ENCODE peak calls at places on chromosomes 1 and 21, in eight cellular contexts. P, L, J, X, G, C, Q and W are unnamed samples.

GRCh38 chr1:213122514-213122929 is 71.5 kb downstream of the RPS6KC1 start:
- DNase-seq in X (no peak), C (no peak), P (peak), G (peak), Q (no peak), J (peak), L (no peak), W (peak)

GRCh38 chr21:36111238-36111637 is 23.6 kb upstream of the CBR3 start:
- DNase-seq in X (no peak), C (no peak), P (no peak), Q (no peak), J (no peak), G (no peak), L (no peak), W (no peak)

GRCh38 chr1:113684153-113684541 is 75.1 kb downstream of the PHTF1 start:
- DNase-seq in C (no peak), G (no peak), L (no peak), P (peak), X (no peak), Q (no peak), J (peak), W (no peak)

GRCh38 chr1:147620543-147620942 is 49.8 kb downstream of the ACP6 start:
- DNase-seq in P (no peak), G (no peak), J (no peak), C (no peak), X (no peak), L (no peak), Q (no peak), W (no peak)

GRCh38 chr1:14598498-14599172 is at the start of gene KAZN:
- DNase-seq in C (no peak), G (no peak), J (peak), L (no peak), P (no peak), X (peak), Q (no peak), W (no peak)

GRCh38 chr1:154760469-154760933 is 109.6 kb downstream of the KCNN3 start:
- DNase-seq in J (peak), P (no peak), C (peak), G (peak), L (peak), Q (peak), X (peak), W (peak)

GRCh38 chr1:203744008-203744972 is 20.7 kb upstream of the LAX1 start:
- DNase-seq in X (no peak), Q (no peak), J (peak), L (no peak), G (peak), C (no peak), P (no peak), W (peak)

GRCh38 chr1:147756336-147756735 is 4.1 kb downstream of the GJA5 start:
- DNase-seq in Q (no peak), P (no peak), L (no peak), J (no peak), X (no peak), C (no peak), G (peak), W (no peak)

GRCh38 chr1:91872560-91873081 is 13.3 kb downstream of the TGFBR3 start:
- DNase-seq in X (no peak), L (no peak), C (no peak), G (peak), Q (peak), P (peak), J (no peak), W (peak)

GRCh38 chr21:46663754-46664153 is 28.3 kb downstream of the PRMT2 start:
- DNase-seq in G (peak), X (no peak), J (no peak), L (no peak), C (no peak), P (no peak), Q (no peak), W (peak)

GRCh38 chr1:225820522-225821120 is 10.7 kb downstream of the EPHX1 start:
- DNase-seq in Q (no peak), J (no peak), X (no peak), L (no peak), C (no peak), P (no peak), G (no peak), W (peak)

GRCh38 chr1:220274122-220274855 is 2.0 kb upstream of the RAB3GAP2 start:
- DNase-seq in J (peak), C (no peak), X (no peak), P (peak), Q (no peak), L (no peak), G (peak), W (peak)

GRCh38 chr1:58768971-58769808 is 14.7 kb downstream of the JUN start:
- DNase-seq in C (peak), J (peak), G (peak), Q (peak), P (peak), X (peak), L (no peak), W (peak)